ENCODE peak calls at places on chromosomes 2 and 18, in five cellular contexts. E, D, O, S and K are unnamed samples.

GRCh38 chr2:55099878-55100820 is 49.9 kb upstream of the RTN4 start:
- DNase-seq in O (peak), D (no peak), E (no peak), S (peak), K (no peak)

GRCh38 chr2:219912530-219912929 is 285.1 kb downstream of the SLC4A3 start:
- DNase-seq in S (no peak), O (peak), D (peak), E (peak), K (peak)

GRCh38 chr18:24837065-24837464 is 376.6 kb downstream of the HRH4 start:
- DNase-seq in D (peak), O (peak), E (peak), S (no peak), K (peak)

GRCh38 chr2:7915302-7916200 is 766.3 kb upstream of the ID2 start:
- DNase-seq in E (no peak), O (peak), D (no peak), S (no peak), K (no peak)

GRCh38 chr2:25589676-25590205 is 83.6 kb downstream of the DTNB start:
- DNase-seq in D (no peak), S (no peak), O (no peak), E (no peak), K (no peak)

GRCh38 chr18:3716116-3716660 is 266.2 kb downstream of the TGIF1 start:
- DNase-seq in O (no peak), S (no peak), D (no peak), E (no peak), K (no peak)

GRCh38 chr2:25885933-25886332 is 7.6 kb upstream of the ASXL2 start:
- DNase-seq in S (peak), E (peak), O (no peak), D (peak), K (peak)

GRCh38 chr2:105411720-105412407 is 13.0 kb upstream of the FHL2 start:
- DNase-seq in O (no peak), S (no peak), D (no peak), E (no peak), K (no peak)

GRCh38 chr2:219570194-219570923 is 980 bp downstream of the OBSL1 start:
- DNase-seq in O (peak), E (peak), D (no peak), S (peak), K (no peak)

GRCh38 chr18:59915606-59916005 is 15.8 kb downstream of the PMAIP1 start:
- DNase-seq in S (no peak), E (peak), O (no peak), D (no peak), K (no peak)

GRCh38 chr2:112141623-112142001 is 3.4 kb downstream of the FBLN7 start:
- DNase-seq in E (no peak), S (no peak), D (no peak), O (no peak), K (no peak)

GRCh38 chr2:72917138-72917874 is at the start of gene EMX1:
- DNase-seq in D (no peak), O (no peak), E (peak), S (no peak), K (no peak)

GRCh38 chr18:52903858-52904257 is 563.9 kb downstream of the DCC start:
- DNase-seq in S (no peak), O (peak), E (peak), D (no peak), K (no peak)

GRCh38 chr18:59402432-59403090 is 43.5 kb upstream of the LMAN1 start:
- DNase-seq in S (peak), O (peak), E (peak), D (peak), K (peak)

GRCh38 chr2:71833855-71834554 is 313.7 kb downstream of the CYP26B1 start:
- DNase-seq in E (no peak), D (no peak), S (no peak), O (peak), K (no peak)

GRCh38 chr18:76489081-76489480 is 6.0 kb downstream of the ZNF516 start:
- DNase-seq in E (no peak), D (no peak), S (no peak), O (no peak), K (no peak)

GRCh38 chr18:22705328-22705727 is 227.8 kb upstream of the RBBP8 start:
- DNase-seq in D (no peak), S (no peak), E (peak), O (peak), K (peak)

GRCh38 chr2:178946494-178946893 is 103.4 kb downstream of the CCDC141 start:
- DNase-seq in D (no peak), E (no peak), S (no peak), O (no peak), K (no peak)

GRCh38 chr2:30686000-30686399 is 121.2 kb downstream of the CAPN13 start:
- DNase-seq in E (no peak), O (no peak), D (no peak), S (no peak), K (no peak)
- TF ChIP-seq CTCF in E (peak), O (peak), D (peak), S (peak), K (no peak)

GRCh38 chr2:234426616-234427015 is 70.3 kb downstream of the ARL4C start:
- DNase-seq in S (no peak), O (no peak), E (no peak), D (no peak), K (no peak)

GRCh38 chr2:234425923-234426603 is 70.8 kb downstream of the ARL4C start:
- DNase-seq in D (no peak), S (no peak), E (peak), O (no peak), K (no peak)

GRCh38 chr2:234423884-234424283 is 73.0 kb downstream of the ARL4C start:
- DNase-seq in O (no peak), S (no peak), E (no peak), D (no peak), K (no peak)

GRCh38 chr2:234429265-234429664 is 67.6 kb downstream of the ARL4C start:
- DNase-seq in D (no peak), O (no peak), E (no peak), S (no peak), K (no peak)

GRCh38 chr2:234427081-234428058 is 69.5 kb downstream of the ARL4C start:
- DNase-seq in S (peak), O (peak), D (peak), E (no peak), K (peak)
- H3K4me3 ChIP-seq in S (no peak), O (no peak), D (no peak), E (no peak), K (no peak)

GRCh38 chr2:239227661-239228371 is 173.0 kb downstream of the HDAC4 start:
- DNase-seq in O (peak), E (no peak), S (no peak), D (no peak), K (no peak)
- TF ChIP-seq CTCF in O (no peak), E (no peak), S (no peak), D (no peak), K (no peak)

DNA sequence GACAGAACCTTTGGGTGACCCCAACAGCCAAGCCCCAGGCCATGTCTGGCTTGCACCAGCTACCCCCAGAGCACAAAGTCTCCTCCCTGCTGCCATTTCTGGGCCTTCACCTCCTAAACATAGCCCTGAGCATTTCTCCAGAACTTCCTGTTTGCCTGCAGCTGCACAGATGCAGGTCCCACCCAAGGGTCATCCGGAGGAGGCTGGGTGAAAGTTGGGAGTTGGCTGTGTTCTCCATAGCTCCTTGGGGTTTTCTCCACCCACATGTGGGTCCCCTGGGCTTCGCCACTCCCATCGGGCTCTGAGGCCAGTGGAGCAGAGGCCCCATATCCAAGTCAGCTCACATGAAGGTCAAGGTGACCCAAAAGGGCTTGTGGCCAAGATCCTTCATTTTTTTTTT is 4.2 kb downstream of the TNP1 start:
- DNase-seq in S (no peak), D (no peak), E (no peak), O (no peak), K (no peak)
- H3K4me3 ChIP-seq in S (no peak), D (no peak), E (no peak), O (no peak), K (no peak)

DNA sequence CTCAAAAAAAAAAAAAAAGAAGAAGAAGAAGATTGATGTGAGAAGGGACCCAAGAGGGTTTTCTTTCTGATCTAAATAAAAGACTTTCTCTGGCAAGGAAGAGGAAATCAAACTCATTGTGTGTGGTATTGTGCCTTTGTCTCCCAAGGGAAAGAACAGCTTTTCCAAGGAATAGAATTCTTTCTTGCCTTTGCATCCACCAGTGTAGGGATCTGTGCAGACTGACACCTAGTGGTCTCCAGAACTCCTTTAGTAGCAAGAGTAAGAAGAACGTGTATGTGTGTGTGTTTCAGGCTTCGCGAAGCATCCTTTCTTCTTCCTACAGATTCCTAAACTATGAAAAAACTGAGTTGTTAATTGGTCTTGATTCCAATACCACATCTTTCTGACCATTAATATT is 33.5 kb upstream of the CRIM1 start:
- DNase-seq in O (peak), D (no peak), S (peak), E (peak), K (no peak)
- TF ChIP-seq CTCF in O (peak), D (peak), S (peak), E (peak), K (peak)

GRCh38 chr2:44937688-44938240 is 3.7 kb upstream of the SIX3 start:
- DNase-seq in E (no peak), S (no peak), O (no peak), D (no peak), K (no peak)
- H3K4me3 ChIP-seq in E (no peak), S (no peak), O (no peak), D (no peak), K (no peak)

GRCh38 chr2:211328126-211328525 is 771.7 kb downstream of the CPS1 start:
- DNase-seq in E (no peak), D (no peak), O (no peak), S (no peak), K (no peak)
- TF ChIP-seq CTCF in E (no peak), D (no peak), O (no peak), S (no peak), K (no peak)